ENCODE peak calls at places on chromosomes 5 and 9, in six cellular contexts. P, I, T, K, F and O are unnamed samples.

GRCh38 chr9:132756214-132756799 is 86.0 kb downstream of the GTF3C4 start:
- DNase-seq in P (no peak), I (no peak), T (no peak), K (no peak), F (no peak), O (no peak)

GRCh38 chr5:143350790-143351603 is 52.5 kb downstream of the NR3C1 start:
- DNase-seq in P (no peak), I (no peak), T (peak), K (peak), F (no peak), O (no peak)

GRCh38 chr5:75046366-75047142 is 5.8 kb downstream of the GCNT4 start:
- DNase-seq in P (no peak), I (no peak), T (no peak), K (no peak), F (no peak), O (no peak)

GRCh38 chr5:15585128-15585527 is 85.1 kb downstream of the FBXL7 start:
- DNase-seq in P (no peak), I (no peak), T (peak), K (no peak), F (no peak), O (no peak)

GRCh38 chr5:180607861-180608571 is 16.7 kb upstream of the SCGB3A1 start:
- DNase-seq in P (no peak), I (peak), T (no peak), K (no peak), F (no peak), O (peak)

GRCh38 chr5:55226934-55227737 is at the start of gene MCIDAS:
- DNase-seq in P (peak), I (peak), T (peak), K (peak), F (peak), O (peak)

GRCh38 chr5:146345578-146346366 is 7.1 kb downstream of the POU4F3 start:
- DNase-seq in P (no peak), I (no peak), T (no peak), K (no peak), F (no peak), O (no peak)

GRCh38 chr9:31304576-31304975 is 1079.9 kb upstream of the ACO1 start:
- DNase-seq in P (no peak), I (no peak), T (peak), K (peak), F (no peak), O (no peak)

GRCh38 chr9:134960701-134961181 is 43.0 kb upstream of the FCN1 start:
- DNase-seq in P (no peak), I (no peak), T (no peak), K (no peak), F (no peak), O (no peak)

GRCh38 chr5:128541385-128541784 is 3.3 kb upstream of the FBN2 start:
- DNase-seq in P (no peak), I (no peak), T (no peak), K (no peak), F (no peak), O (no peak)

GRCh38 chr5:131671994-131672655 is 37.1 kb upstream of the RAPGEF6 start:
- DNase-seq in P (no peak), I (peak), T (peak), K (peak), F (peak), O (no peak)

GRCh38 chr9:134496413-134497282 is 145.0 kb upstream of the COL5A1 start:
- DNase-seq in P (no peak), I (no peak), T (peak), K (peak), F (no peak), O (no peak)

GRCh38 chr9:131701789-131702337 is 38.0 kb downstream of the RAPGEF1 start:
- DNase-seq in P (no peak), I (no peak), T (peak), K (no peak), F (no peak), O (no peak)

GRCh38 chr5:74139589-74139988 is 500.9 kb downstream of the ENC1 start:
- DNase-seq in P (no peak), I (no peak), T (no peak), K (no peak), F (no peak), O (no peak)

GRCh38 chr9:114130141-114130540 is 25.2 kb upstream of the COL27A1 start:
- DNase-seq in P (no peak), I (no peak), T (no peak), K (no peak), F (no peak), O (no peak)

GRCh38 chr5:15254607-15255006 is 245.4 kb upstream of the FBXL7 start:
- DNase-seq in P (no peak), I (no peak), T (no peak), K (no peak), F (no peak), O (no peak)

GRCh38 chr5:172866378-172866777 is 32.3 kb downstream of the ERGIC1 start:
- DNase-seq in P (no peak), I (no peak), T (no peak), K (no peak), F (no peak), O (no peak)

GRCh38 chr5:39482098-39482497 is 57.3 kb upstream of the DAB2 start:
- DNase-seq in P (no peak), I (no peak), T (no peak), K (no peak), F (no peak), O (peak)

GRCh38 chr5:77957931-77958476 is 181.9 kb upstream of the TBCA start:
- DNase-seq in P (no peak), I (no peak), T (no peak), K (no peak), F (peak), O (no peak)
- H3K4me3 ChIP-seq in P (no peak), I (no peak), T (no peak), K (no peak), F (peak), O (no peak)

DNA sequence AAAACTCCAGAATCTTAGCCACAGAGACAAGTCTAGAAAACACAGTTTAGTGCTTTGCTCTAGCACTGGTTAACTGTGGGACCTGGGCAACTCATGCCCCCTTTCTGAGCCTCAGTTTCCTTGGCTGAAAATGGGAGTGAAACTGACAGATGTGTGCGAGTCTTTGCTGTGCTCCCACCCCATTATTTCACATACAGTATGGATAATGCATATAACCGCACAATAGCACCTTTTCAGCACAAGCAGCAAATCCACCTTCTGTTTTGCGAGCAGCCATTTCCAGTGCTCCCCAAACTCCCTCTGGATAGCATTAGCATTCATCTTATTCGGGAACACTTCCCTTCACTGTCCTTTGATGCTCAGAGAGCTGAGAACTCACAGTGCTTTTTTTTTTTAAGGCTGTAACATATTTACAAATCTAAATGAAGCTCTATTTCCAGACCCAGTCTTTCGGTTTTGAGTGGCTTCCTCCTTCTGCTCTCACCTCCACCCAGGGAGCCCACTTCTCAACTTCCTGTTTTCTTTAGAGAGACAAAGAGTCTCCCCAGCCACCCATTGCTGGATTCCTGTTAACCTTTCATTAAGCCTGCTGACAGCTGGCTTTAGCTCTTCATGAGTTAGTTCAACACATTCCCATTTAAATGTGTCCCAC is 49.2 kb downstream of the TIMD4 start:
- DNase-seq in P (peak), I (no peak), T (no peak), K (no peak), F (no peak), O (peak)
- H2AFZ ChIP-seq in P (peak), I (no peak), T (no peak), K (no peak), F (peak), O (peak)

DNA sequence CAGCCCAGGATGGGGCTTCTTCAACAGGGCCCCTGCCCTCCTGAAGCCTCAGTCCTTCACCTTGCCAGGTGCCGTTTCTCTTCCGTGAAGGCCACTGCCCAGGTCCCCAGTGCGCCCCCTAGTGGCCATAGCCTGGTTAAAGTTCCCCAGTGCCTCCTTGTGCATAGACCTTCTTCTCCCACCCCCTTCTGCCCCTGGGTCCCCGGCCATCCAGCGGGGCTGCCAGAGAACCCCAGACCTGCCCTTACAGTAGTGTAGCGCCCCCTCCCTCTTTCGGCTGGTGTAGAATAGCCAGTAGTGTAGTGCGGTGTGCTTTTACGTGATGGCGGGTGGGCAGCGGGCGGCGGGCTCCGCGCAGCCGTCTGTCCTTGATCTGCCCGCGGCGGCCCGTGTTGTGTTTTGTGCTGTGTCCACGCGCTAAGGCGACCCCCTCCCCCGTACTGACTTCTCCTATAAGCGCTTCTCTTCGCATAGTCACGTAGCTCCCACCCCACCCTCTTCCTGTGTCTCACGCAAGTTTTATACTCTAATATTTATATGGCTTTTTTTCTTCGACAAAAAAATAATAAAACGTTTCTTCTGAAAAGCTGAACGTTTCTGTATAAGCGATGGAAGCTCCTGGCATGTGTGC is 23.6 kb downstream of the PCDHGC5 start:
- DNase-seq in P (peak), I (peak), T (peak), K (peak), F (peak), O (peak)
- H3K4me3 ChIP-seq in P (peak), I (no peak), T (no peak), K (no peak), F (peak), O (peak)

GRCh38 chr9:6272229-6272597 is 56.0 kb upstream of the TPD52L3 start:
- DNase-seq in P (no peak), I (no peak), T (peak), K (peak), F (no peak), O (no peak)

GRCh38 chr9:6271508-6272228 is 56.1 kb downstream of the IL33 start:
- DNase-seq in P (no peak), I (no peak), T (no peak), K (no peak), F (no peak), O (no peak)

GRCh38 chr9:6268830-6269397 is 53.3 kb downstream of the IL33 start:
- DNase-seq in P (no peak), I (no peak), T (no peak), K (no peak), F (no peak), O (no peak)

DNA sequence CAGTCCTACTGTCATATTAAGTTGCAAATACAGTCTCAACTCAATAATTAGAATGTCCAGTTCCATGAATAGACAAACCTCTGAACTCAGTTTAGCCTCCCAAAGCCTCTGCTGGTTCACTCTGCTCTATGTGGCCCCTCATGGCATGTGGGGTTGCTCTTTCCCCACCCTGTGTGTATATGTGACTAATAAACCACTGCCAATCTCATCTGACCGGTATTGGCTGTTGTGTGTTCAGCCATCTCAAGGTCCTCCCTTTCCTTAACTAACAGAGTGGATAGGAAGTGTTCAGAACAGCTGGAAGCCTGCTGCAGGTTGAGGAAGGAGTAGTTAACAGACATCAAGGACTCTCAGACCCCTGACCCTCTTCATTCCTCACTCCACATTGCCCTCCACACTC is 55.3 kb downstream of the IL33 start:
- DNase-seq in P (no peak), I (no peak), T (no peak), K (no peak), F (no peak), O (no peak)
- H2AFZ ChIP-seq in P (no peak), I (no peak), T (no peak), K (no peak), F (no peak), O (no peak)

GRCh38 chr5:126919566-126919965 is 110.8 kb downstream of the MARCHF3 start:
- DNase-seq in P (no peak), I (no peak), T (no peak), K (no peak), F (no peak), O (no peak)

GRCh38 chr5:126917918-126918623 is 112.3 kb downstream of the MARCHF3 start:
- DNase-seq in P (no peak), I (peak), T (peak), K (peak), F (no peak), O (no peak)

GRCh38 chr5:126920291-126920690 is 110.1 kb downstream of the MARCHF3 start:
- DNase-seq in P (no peak), I (no peak), T (peak), K (no peak), F (no peak), O (no peak)

GRCh38 chr5:126921471-126922091 is 108.8 kb downstream of the MARCHF3 start:
- DNase-seq in P (no peak), I (peak), T (no peak), K (no peak), F (no peak), O (no peak)

GRCh38 chr5:126918624-126918957 is 111.8 kb downstream of the MARCHF3 start:
- DNase-seq in P (no peak), I (no peak), T (peak), K (peak), F (no peak), O (no peak)
- H3K4me3 ChIP-seq in P (no peak), I (no peak), T (no peak), K (no peak), F (no peak), O (no peak)

DNA sequence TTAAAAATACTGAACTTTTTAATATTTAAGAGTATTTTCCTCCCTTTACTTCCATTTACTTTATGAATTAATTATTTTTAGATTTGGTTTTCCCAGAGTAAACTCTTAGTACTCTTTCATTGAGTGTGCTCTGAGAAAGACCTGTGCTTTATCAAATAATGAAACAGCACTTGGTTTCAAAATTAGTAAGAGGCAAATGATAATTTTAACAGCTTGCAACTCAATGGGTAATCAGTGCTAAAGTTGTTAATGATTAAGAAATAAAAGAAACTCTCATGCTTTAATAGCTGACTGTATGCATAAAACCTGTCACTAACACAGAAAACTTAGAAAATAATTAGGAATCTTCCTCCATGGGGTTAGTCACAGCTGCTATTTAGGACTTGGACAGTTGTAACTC is 244.4 kb downstream of the RFX3 start:
- DNase-seq in P (no peak), I (no peak), T (no peak), K (no peak), F (no peak), O (no peak)
- H2AFZ ChIP-seq in P (no peak), I (no peak), T (no peak), K (no peak), F (no peak), O (no peak)

GRCh38 chr9:124716795-124717194 is 54.3 kb downstream of the NR6A1 start:
- DNase-seq in P (no peak), I (no peak), T (peak), K (peak), F (no peak), O (no peak)
- H3K4me3 ChIP-seq in P (no peak), I (no peak), T (no peak), K (no peak), F (no peak), O (no peak)

GRCh38 chr5:61884242-61884855 is 421.7 kb upstream of the KIF2A start:
- DNase-seq in P (no peak), I (no peak), T (peak), K (no peak), F (no peak), O (no peak)
- H2AFZ ChIP-seq in P (no peak), I (no peak), T (no peak), K (no peak), F (peak), O (no peak)

GRCh38 chr5:18797241-18797640 is 1163.0 kb downstream of the TAF11L14 start:
- DNase-seq in P (no peak), I (no peak), T (peak), K (no peak), F (no peak), O (no peak)
- H3K4me3 ChIP-seq in P (no peak), I (no peak), T (no peak), K (no peak), F (no peak), O (no peak)

GRCh38 chr9:4359016-4359415 is 59.1 kb upstream of the GLIS3 start:
- DNase-seq in P (no peak), I (no peak), T (no peak), K (no peak), F (no peak), O (no peak)
- H2AFZ ChIP-seq in P (no peak), I (no peak), T (no peak), K (no peak), F (no peak), O (no peak)